ENCODE peak calls at places on chromosomes 5 and 9, in four cellular contexts. One of them, this sample, is unnamed.

GRCh38 chr5:52994266-52994665 is 5.1 kb downstream of the ITGA2 start:
- DNase-seq in astrocyte of the cerebellum: no peak
- DNase-seq in ovary: no peak
- DNase-seq in mesothelial cell of epicardium: no peak
- DNase-seq in this sample: no peak

GRCh38 chr5:130109152-130109551 is 204.9 kb downstream of the CHSY3 start:
- DNase-seq in astrocyte of the cerebellum: peak
- DNase-seq in ovary: no peak
- DNase-seq in mesothelial cell of epicardium: no peak
- DNase-seq in this sample: no peak

GRCh38 chr9:2601785-2602378 is 19.7 kb upstream of the VLDLR start:
- DNase-seq in astrocyte of the cerebellum: no peak
- DNase-seq in ovary: no peak
- DNase-seq in mesothelial cell of epicardium: no peak
- DNase-seq in this sample: no peak

GRCh38 chr5:194603-195209 is 3.4 kb downstream of the LRRC14B start:
- DNase-seq in astrocyte of the cerebellum: no peak
- DNase-seq in ovary: no peak
- DNase-seq in mesothelial cell of epicardium: no peak
- DNase-seq in this sample: no peak

GRCh38 chr5:117103703-117104102 is 529.1 kb upstream of the SEMA6A start:
- DNase-seq in astrocyte of the cerebellum: no peak
- DNase-seq in ovary: no peak
- DNase-seq in mesothelial cell of epicardium: no peak
- DNase-seq in this sample: no peak

GRCh38 chr5:120529386-120529785 is 65.3 kb downstream of the PRR16 start:
- DNase-seq in astrocyte of the cerebellum: no peak
- DNase-seq in ovary: no peak
- DNase-seq in mesothelial cell of epicardium: no peak
- DNase-seq in this sample: no peak

GRCh38 chr9:135504262-135505229 is 4.1 kb downstream of the MRPS2 start:
- DNase-seq in astrocyte of the cerebellum: no peak
- DNase-seq in ovary: peak
- DNase-seq in mesothelial cell of epicardium: no peak
- DNase-seq in this sample: peak

GRCh38 chr5:181239062-181239663 is 4.5 kb downstream of the RACK1 start:
- DNase-seq in astrocyte of the cerebellum: no peak
- DNase-seq in ovary: peak
- DNase-seq in mesothelial cell of epicardium: no peak
- DNase-seq in this sample: no peak

GRCh38 chr9:130459941-130460340 is 15.2 kb downstream of the ASS1 start:
- DNase-seq in astrocyte of the cerebellum: no peak
- DNase-seq in ovary: no peak
- DNase-seq in mesothelial cell of epicardium: no peak
- DNase-seq in this sample: no peak

GRCh38 chr5:38553001-38553521 is 3.4 kb downstream of the LIFR start:
- DNase-seq in astrocyte of the cerebellum: no peak
- DNase-seq in ovary: no peak
- DNase-seq in mesothelial cell of epicardium: no peak
- DNase-seq in this sample: no peak

GRCh38 chr9:123912167-123912897 is 17.6 kb downstream of the DENND1A start:
- DNase-seq in astrocyte of the cerebellum: no peak
- DNase-seq in ovary: no peak
- DNase-seq in mesothelial cell of epicardium: no peak
- DNase-seq in this sample: no peak

GRCh38 chr9:109789582-109790360 is 9.8 kb downstream of the PALM2AKAP2 start:
- DNase-seq in astrocyte of the cerebellum: no peak
- DNase-seq in ovary: no peak
- DNase-seq in mesothelial cell of epicardium: no peak
- DNase-seq in this sample: no peak

GRCh38 chr9:69058101-69058500 is 22.5 kb downstream of the FXN start:
- DNase-seq in astrocyte of the cerebellum: no peak
- DNase-seq in ovary: no peak
- DNase-seq in mesothelial cell of epicardium: no peak
- DNase-seq in this sample: no peak

GRCh38 chr5:148740466-148740865 is 85.9 kb upstream of the ADRB2 start:
- DNase-seq in astrocyte of the cerebellum: no peak
- DNase-seq in ovary: no peak
- DNase-seq in mesothelial cell of epicardium: no peak
- DNase-seq in this sample: no peak

GRCh38 chr5:176620333-176620981 is 9.9 kb downstream of the SNCB start:
- DNase-seq in astrocyte of the cerebellum: no peak
- DNase-seq in ovary: no peak
- DNase-seq in mesothelial cell of epicardium: no peak
- DNase-seq in this sample: no peak

GRCh38 chr9:130712564-130713285 is 19.1 kb downstream of the EXOSC2 start:
- DNase-seq in astrocyte of the cerebellum: peak
- DNase-seq in ovary: peak
- DNase-seq in mesothelial cell of epicardium: peak
- DNase-seq in this sample: peak

GRCh38 chr5:72552041-72552557 is 44.9 kb upstream of the ZNF366 start:
- DNase-seq in astrocyte of the cerebellum: peak
- DNase-seq in ovary: no peak
- DNase-seq in mesothelial cell of epicardium: no peak
- DNase-seq in this sample: no peak

GRCh38 chr5:180787025-180787424 is 15.6 kb downstream of the MGAT1 start:
- DNase-seq in astrocyte of the cerebellum: no peak
- DNase-seq in ovary: no peak
- DNase-seq in mesothelial cell of epicardium: no peak
- DNase-seq in this sample: no peak

GRCh38 chr9:98742325-98743280 is 33.9 kb upstream of the GABBR2 start:
- DNase-seq in astrocyte of the cerebellum: no peak
- DNase-seq in ovary: no peak
- DNase-seq in mesothelial cell of epicardium: no peak
- DNase-seq in this sample: no peak

GRCh38 chr9:121295662-121296191 is 27.8 kb downstream of the GSN start:
- DNase-seq in astrocyte of the cerebellum: no peak
- DNase-seq in ovary: no peak
- DNase-seq in mesothelial cell of epicardium: no peak
- DNase-seq in this sample: no peak

GRCh38 chr9:17660158-17660557 is 81.3 kb downstream of the SH3GL2 start:
- DNase-seq in astrocyte of the cerebellum: no peak
- DNase-seq in ovary: no peak
- DNase-seq in mesothelial cell of epicardium: no peak
- DNase-seq in this sample: no peak

GRCh38 chr5:112386716-112387115 is 32.4 kb downstream of the EPB41L4A start:
- DNase-seq in astrocyte of the cerebellum: no peak
- DNase-seq in ovary: no peak
- DNase-seq in mesothelial cell of epicardium: no peak
- DNase-seq in this sample: no peak

GRCh38 chr5:145681686-145682085 is 153.5 kb downstream of the PRELID2 start:
- DNase-seq in astrocyte of the cerebellum: peak
- DNase-seq in ovary: no peak
- DNase-seq in mesothelial cell of epicardium: no peak
- DNase-seq in this sample: no peak

GRCh38 chr9:70952131-70952727 is 169.2 kb downstream of the TRPM3 start:
- DNase-seq in astrocyte of the cerebellum: no peak
- DNase-seq in ovary: no peak
- DNase-seq in mesothelial cell of epicardium: no peak
- DNase-seq in this sample: no peak

GRCh38 chr9:30103647-30104394 is 2280.6 kb upstream of the ACO1 start:
- DNase-seq in astrocyte of the cerebellum: no peak
- DNase-seq in ovary: no peak
- DNase-seq in mesothelial cell of epicardium: no peak
- DNase-seq in this sample: no peak

GRCh38 chr5:33143405-33144123 is 297.2 kb upstream of the TARS1 start:
- DNase-seq in astrocyte of the cerebellum: no peak
- DNase-seq in ovary: no peak
- DNase-seq in mesothelial cell of epicardium: no peak
- DNase-seq in this sample: no peak

GRCh38 chr5:82802954-82803353 is 274.2 kb downstream of the TMEM167A start:
- DNase-seq in astrocyte of the cerebellum: no peak
- DNase-seq in ovary: no peak
- DNase-seq in mesothelial cell of epicardium: no peak
- DNase-seq in this sample: no peak

GRCh38 chr9:128143409-128144238 is 5.6 kb upstream of the LCN2 start:
- DNase-seq in astrocyte of the cerebellum: no peak
- DNase-seq in ovary: no peak
- DNase-seq in mesothelial cell of epicardium: no peak
- DNase-seq in this sample: no peak

GRCh38 chr5:152331006-152331405 is 74.1 kb downstream of the NMUR2 start:
- DNase-seq in astrocyte of the cerebellum: no peak
- DNase-seq in ovary: no peak
- DNase-seq in mesothelial cell of epicardium: no peak
- DNase-seq in this sample: no peak

GRCh38 chr9:100598641-100599145 is 20.8 kb downstream of the CAVIN4 start:
- DNase-seq in astrocyte of the cerebellum: no peak
- DNase-seq in ovary: peak
- DNase-seq in mesothelial cell of epicardium: peak
- DNase-seq in this sample: no peak